ENCODE peak calls at places on chromosomes 7 and 10, in eight cellular contexts. C is heart left ventricle; R is naive thymus-derived CD4-positive, alpha-beta T cell; B is aorta; Z is GM23338; V is ovary; D is kidney; E is trophoblast cell. Y is an unnamed sample.

GRCh38 chr7:151215396-151215795 is 5.1 kb upstream of the H2BK1 start:
- DNase-seq in C (no peak), V (no peak), B (no peak), E (no peak), D (no peak), R (no peak), Z (no peak), Y (no peak)

GRCh38 chr10:73886085-73886529 is 11.8 kb upstream of the CAMK2G start:
- DNase-seq in D (peak), Z (peak), R (peak), V (peak), B (peak), E (peak), C (peak), Y (peak)

GRCh38 chr10:1168763-1169162 is 112.6 kb downstream of the WDR37 start:
- DNase-seq in D (no peak), E (no peak), V (peak), R (no peak), Z (peak), C (no peak), B (no peak), Y (no peak)

GRCh38 chr10:126732308-126732707 is 61.8 kb upstream of the C10orf90 start:
- DNase-seq in C (no peak), Z (no peak), R (no peak), B (no peak), E (no peak), D (no peak), V (no peak), Y (no peak)

GRCh38 chr7:27181795-27182275 is 3.2 kb downstream of the HOXA11 start:
- DNase-seq in E (no peak), C (no peak), D (peak), B (no peak), V (peak), Z (no peak), R (no peak), Y (no peak)

GRCh38 chr10:9060314-9060713 is 1005.8 kb downstream of the GATA3 start:
- DNase-seq in R (no peak), C (no peak), V (no peak), B (no peak), D (no peak), Z (no peak), E (no peak), Y (no peak)

GRCh38 chr7:151726875-151727578 is 149.9 kb downstream of the PRKAG2 start:
- DNase-seq in Z (no peak), B (no peak), D (peak), E (peak), R (no peak), V (no peak), C (no peak), Y (no peak)

GRCh38 chr10:61108880-61109279 is 164.9 kb upstream of the RHOBTB1 start:
- DNase-seq in B (no peak), R (no peak), V (no peak), D (no peak), E (no peak), Z (no peak), C (no peak), Y (no peak)

GRCh38 chr10:86261470-86261869 is 105.1 kb downstream of the GRID1 start:
- DNase-seq in D (no peak), E (no peak), V (no peak), R (no peak), C (no peak), B (no peak), Z (no peak), Y (no peak)

GRCh38 chr10:86263209-86263608 is 103.4 kb downstream of the GRID1 start:
- DNase-seq in R (no peak), V (no peak), B (no peak), D (no peak), Z (peak), E (no peak), C (no peak), Y (no peak)

GRCh38 chr10:86260564-86260963 is 106.0 kb downstream of the GRID1 start:
- DNase-seq in E (no peak), D (no peak), V (no peak), B (no peak), C (no peak), R (no peak), Z (no peak), Y (no peak)

GRCh38 chr10:86262671-86263165 is 103.9 kb downstream of the GRID1 start:
- DNase-seq in Z (peak), R (no peak), C (no peak), E (no peak), B (no peak), V (no peak), D (no peak), Y (no peak)

DNA sequence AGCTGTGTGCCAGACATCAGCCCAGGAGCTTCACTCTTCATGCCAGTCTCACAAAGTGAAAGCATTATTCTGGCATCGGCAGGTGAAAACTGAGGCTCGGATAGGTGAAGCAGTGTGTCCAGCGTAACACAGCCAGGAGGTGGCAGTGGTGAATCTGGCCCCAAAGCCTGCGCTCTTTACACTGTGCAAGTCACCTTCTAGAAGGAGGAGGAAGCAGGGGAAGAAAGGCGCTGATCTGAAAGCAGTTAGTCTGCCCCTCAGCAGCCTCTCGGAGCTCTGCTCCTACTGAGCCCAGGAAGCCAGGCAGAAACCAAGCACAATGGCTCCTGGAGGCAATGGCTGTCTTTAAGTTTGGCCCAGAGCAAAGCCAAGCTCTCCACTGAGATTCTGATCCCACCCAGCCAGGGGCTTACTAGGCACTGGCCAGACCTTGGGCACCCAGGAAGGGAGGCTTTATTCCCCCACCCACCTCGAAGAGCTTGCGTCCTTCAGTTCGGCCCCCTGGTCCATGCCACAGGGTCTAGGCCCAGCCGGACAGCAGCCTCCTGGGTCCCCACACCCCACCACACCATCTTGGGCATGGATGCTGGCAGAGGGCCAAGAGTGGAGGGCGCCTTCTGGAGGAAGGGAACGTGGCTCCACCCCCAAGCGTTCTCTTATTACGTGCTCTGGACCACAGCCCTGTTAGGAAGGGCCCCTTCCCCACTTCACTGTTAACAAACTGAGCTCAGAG is 104.5 kb downstream of the GRID1 start:
- DNase-seq in V (no peak), C (no peak), D (no peak), E (peak), R (no peak), Z (peak), B (no peak), Y (no peak)
- H3K4me3 ChIP-seq in V (no peak), C (no peak), D (no peak), E (no peak), R (no peak), Z (peak), B (no peak), Y (no peak)

DNA sequence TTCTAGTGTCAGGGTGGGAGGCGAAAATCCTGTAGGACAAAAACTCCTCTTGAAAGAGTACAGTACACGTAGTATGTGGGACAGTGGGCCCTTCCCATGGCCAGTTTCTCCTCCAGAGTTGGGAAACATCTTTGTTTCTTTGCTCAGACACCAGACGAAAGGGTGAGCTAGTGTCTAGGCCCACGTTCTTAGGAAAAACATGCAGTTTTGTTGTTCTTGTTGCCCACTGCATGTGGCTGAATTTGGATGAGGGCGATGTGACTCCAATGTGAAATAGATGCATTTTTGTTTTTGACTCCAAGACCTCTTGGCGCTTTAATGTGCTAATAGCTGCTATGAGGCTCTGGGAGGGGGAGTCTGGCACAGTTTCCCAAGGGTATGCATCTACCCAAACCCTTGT is 100.8 kb downstream of the ATXN7L1 start:
- DNase-seq in V (no peak), C (no peak), E (no peak), R (no peak), Z (no peak), B (no peak), D (no peak), Y (no peak)
- H3K4me3 ChIP-seq in V (no peak), C (no peak), E (no peak), R (no peak), Z (no peak), B (no peak), D (no peak), Y (no peak)

GRCh38 chr10:102777696-102778530 is 34.2 kb downstream of the WBP1L start:
- DNase-seq in B (no peak), D (no peak), R (no peak), Z (peak), C (no peak), E (peak), V (no peak), Y (no peak)

GRCh38 chr10:102775201-102775972 is 31.6 kb downstream of the WBP1L start:
- DNase-seq in V (peak), R (no peak), Z (no peak), E (no peak), B (peak), C (peak), D (peak), Y (no peak)

GRCh38 chr10:102776779-102777417 is 33.1 kb downstream of the WBP1L start:
- DNase-seq in Z (peak), V (peak), E (peak), R (peak), D (peak), B (peak), C (peak), Y (no peak)

GRCh38 chr10:102773986-102774385 is 30.2 kb downstream of the WBP1L start:
- DNase-seq in E (no peak), V (no peak), Z (no peak), B (peak), D (no peak), R (peak), C (peak), Y (no peak)

DNA sequence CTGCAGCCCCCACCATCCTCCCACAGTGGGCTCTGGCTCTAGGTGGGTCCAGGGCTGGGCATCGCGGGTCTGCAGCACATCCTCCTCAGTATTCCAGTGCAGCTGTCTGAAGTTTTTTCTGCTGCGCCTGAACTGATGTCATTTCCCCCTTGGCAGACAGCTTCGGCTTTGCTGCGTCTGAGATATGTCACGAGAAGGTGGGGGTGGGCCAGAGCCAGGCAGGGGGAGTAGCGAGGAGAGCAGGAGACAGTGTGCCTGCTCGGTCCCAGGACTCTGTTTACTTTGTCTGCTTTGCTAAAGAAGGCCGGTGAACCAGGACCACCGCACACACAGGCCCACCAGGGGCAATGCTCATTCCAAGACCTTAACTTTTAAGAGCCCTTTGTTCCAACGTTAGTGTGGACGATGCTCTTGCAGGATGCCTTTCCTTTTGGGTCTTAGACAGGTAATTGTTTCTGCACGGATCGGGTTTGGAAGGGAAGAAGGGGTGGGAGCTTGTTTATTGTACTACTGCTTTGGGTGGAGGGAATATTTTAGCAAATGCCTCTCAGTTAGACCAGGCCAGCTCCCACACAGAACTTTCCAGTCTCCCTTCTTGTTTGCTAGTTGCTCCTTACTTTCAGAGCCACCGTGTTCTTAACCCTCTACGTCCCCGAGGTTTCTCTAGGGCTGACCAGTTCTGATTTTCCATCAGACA is 32.4 kb downstream of the WBP1L start:
- DNase-seq in Z (peak), B (peak), E (peak), V (peak), C (peak), R (peak), D (peak), Y (no peak)
- H3K4me3 ChIP-seq in Z (peak), B (peak), E (peak), V (peak), C (peak), R (no peak), D (peak), Y (no peak)

DNA sequence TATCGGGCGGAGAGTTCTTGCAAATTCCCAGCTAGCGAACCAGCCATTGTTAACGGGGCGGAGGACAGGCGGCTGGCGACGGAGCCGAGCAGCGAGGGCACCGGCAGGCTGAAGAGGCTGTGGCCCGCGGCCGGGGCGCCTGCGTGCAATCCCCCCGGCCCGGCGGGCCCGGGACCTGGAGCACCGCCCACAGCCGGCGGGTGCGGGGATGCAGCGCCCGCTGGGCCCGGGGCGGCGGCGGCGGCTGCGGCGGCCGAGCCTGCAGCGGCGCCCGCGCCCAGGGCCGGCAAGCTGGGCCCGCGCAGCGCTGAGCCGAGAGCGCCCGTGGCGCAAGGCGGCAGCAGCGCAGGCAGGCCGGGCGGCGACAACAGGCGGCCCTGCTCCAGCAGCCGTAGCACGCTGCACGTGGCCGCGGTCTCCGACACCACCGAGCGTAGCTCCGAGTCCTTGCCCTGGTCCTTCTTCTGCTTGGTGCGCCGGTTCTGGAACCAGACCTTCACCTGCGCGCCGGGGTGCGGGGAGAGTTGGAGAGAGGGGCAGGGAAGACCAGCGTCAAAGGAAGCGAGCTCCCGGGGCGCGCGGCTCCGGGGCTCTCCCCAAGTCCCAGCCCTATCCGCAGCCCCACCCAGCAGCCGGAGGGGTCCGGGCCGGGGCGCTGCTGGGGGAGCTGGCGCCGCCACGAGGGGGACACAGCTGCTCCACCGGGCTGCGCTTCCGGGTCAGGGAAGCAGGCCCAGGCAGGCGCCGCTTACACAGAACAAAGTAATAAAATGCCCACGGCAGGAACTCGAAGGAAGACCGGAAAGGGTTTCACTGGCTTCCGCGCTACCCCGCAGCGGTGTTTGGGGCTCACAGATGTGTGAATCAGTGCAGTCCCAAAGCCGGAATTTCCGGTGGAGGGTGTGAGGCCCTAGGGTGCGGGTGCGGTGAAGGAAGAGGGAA is 3.7 kb downstream of the VAX1 start:
- DNase-seq in B (no peak), E (peak), Z (peak), R (no peak), C (no peak), V (no peak), D (no peak), Y (no peak)
- H3K4me3 ChIP-seq in B (no peak), E (peak), Z (peak), R (no peak), C (peak), V (no peak), D (no peak), Y (no peak)